ENCODE peak calls at places on chromosome 15, in eight cellular contexts. Q is PC-3; Y is right cardiac atrium; W is upper lobe of left lung; R is left ventricle myocardium superior; G is activated CD4-positive, alpha-beta T cell treated with anti-CD3 and anti-CD28 coated beads for 36 hours; H is T-cell; D is CD4-positive, alpha-beta T cell. U is an unnamed sample.

GRCh38 chr15:92116320-92116719 is 262.8 kb downstream of the SLCO3A1 start:
- ATAC-seq in Q (no peak), Y (no peak), W (no peak), R (no peak), G (no peak), H (no peak), D (no peak), U (no peak)

GRCh38 chr15:87733005-87733404 is 523.5 kb downstream of the NTRK3 start:
- ATAC-seq in Q (no peak), Y (no peak), W (no peak), R (no peak), G (no peak), H (no peak), D (no peak), U (no peak)

GRCh38 chr15:60508442-60508841 is 29.5 kb upstream of the ICE2 start:
- ATAC-seq in Q (peak), Y (no peak), W (no peak), R (no peak), G (peak), H (peak), D (peak), U (peak)

GRCh38 chr15:35271371-35272043 is 186.4 kb upstream of the NANOGP8 start:
- ATAC-seq in Q (peak), Y (no peak), W (no peak), R (no peak), G (no peak), H (no peak), D (no peak), U (no peak)

GRCh38 chr15:73375012-73375411 is 6.3 kb upstream of the HCN4 start:
- ATAC-seq in Q (no peak), Y (peak), W (no peak), R (peak), G (no peak), H (no peak), D (no peak), U (no peak)

GRCh38 chr15:45186771-45187577 is 792 bp downstream of the SHF start:
- ATAC-seq in Q (no peak), Y (peak), W (peak), R (peak), G (no peak), H (no peak), D (no peak), U (peak)

GRCh38 chr15:29061746-29062660 is 176.2 kb downstream of the APBA2 start:
- ATAC-seq in Q (no peak), Y (no peak), W (no peak), R (no peak), G (no peak), H (no peak), D (no peak), U (peak)

GRCh38 chr15:57610130-57610529 is 18.4 kb downstream of the MYZAP start:
- ATAC-seq in Q (peak), Y (peak), W (peak), R (peak), G (no peak), H (no peak), D (no peak), U (peak)

GRCh38 chr15:27114440-27114839 is 143.5 kb downstream of the GABRG3 start:
- ATAC-seq in Q (no peak), Y (no peak), W (no peak), R (no peak), G (no peak), H (no peak), D (no peak), U (no peak)

GRCh38 chr15:65101418-65101890 is 13.5 kb downstream of the UBAP1L start:
- ATAC-seq in Q (no peak), Y (peak), W (peak), R (peak), G (peak), H (no peak), D (no peak), U (peak)

GRCh38 chr15:100934166-100934565 is 15.0 kb downstream of the LRRK1 start:
- ATAC-seq in Q (no peak), Y (no peak), W (no peak), R (no peak), G (no peak), H (no peak), D (no peak), U (no peak)

GRCh38 chr15:66907826-66908502 is 157.4 kb upstream of the SMAD3 start:
- ATAC-seq in Q (no peak), Y (peak), W (peak), R (peak), G (no peak), H (no peak), D (no peak), U (peak)

GRCh38 chr15:92848852-92849598 is 51.1 kb upstream of the CHD2 start:
- ATAC-seq in Q (no peak), Y (no peak), W (peak), R (no peak), G (peak), H (peak), D (peak), U (peak)

GRCh38 chr15:69825941-69826817 is 271.5 kb downstream of the TLE3 start:
- ATAC-seq in Q (no peak), Y (no peak), W (no peak), R (no peak), G (no peak), H (no peak), D (no peak), U (no peak)